ENCODE peak calls at places on chromosomes 1 and 21, in eight cellular contexts. One of them, this sample, is unnamed.

GRCh38 chr1:165162671-165163241 is 193.8 kb downstream of the LMX1A start:
- DNase-seq in upper lobe of left lung: peak; percentile 57
- DNase-seq in ovary: no peak
- DNase-seq in Peyer's patch: no peak
- DNase-seq in transverse colon: no peak
- DNase-seq in stomach: no peak
- DNase-seq in HepG2: peak; percentile 2
- DNase-seq in uterus: no peak
- DNase-seq in this sample: peak; percentile 22

GRCh38 chr1:201346337-201346939 is 31.0 kb downstream of the TNNT2 start:
- DNase-seq in ovary: no peak
- DNase-seq in uterus: no peak
- DNase-seq in upper lobe of left lung: no peak
- DNase-seq in HepG2: peak; percentile 23
- DNase-seq in Peyer's patch: no peak
- DNase-seq in stomach: peak; percentile 57
- DNase-seq in transverse colon: peak; percentile 47
- DNase-seq in this sample: peak; percentile 66

GRCh38 chr1:226865590-226865989 is 4.8 kb upstream of the PSEN2 start:
- DNase-seq in ovary: no peak
- DNase-seq in upper lobe of left lung: no peak
- DNase-seq in uterus: no peak
- DNase-seq in HepG2: no peak
- DNase-seq in Peyer's patch: no peak
- DNase-seq in transverse colon: no peak
- DNase-seq in stomach: no peak
- DNase-seq in this sample: no peak

GRCh38 chr1:29855761-29856160 is 619.4 kb downstream of the PTPRU start:
- DNase-seq in transverse colon: no peak
- DNase-seq in stomach: no peak
- DNase-seq in upper lobe of left lung: no peak
- DNase-seq in Peyer's patch: no peak
- DNase-seq in uterus: no peak
- DNase-seq in ovary: no peak
- DNase-seq in HepG2: no peak
- DNase-seq in this sample: no peak

GRCh38 chr21:27674037-27674436 is 707.1 kb upstream of the ADAMTS5 start:
- DNase-seq in Peyer's patch: no peak
- DNase-seq in ovary: no peak
- DNase-seq in stomach: no peak
- DNase-seq in upper lobe of left lung: no peak
- DNase-seq in transverse colon: no peak
- DNase-seq in HepG2: no peak
- DNase-seq in uterus: no peak
- DNase-seq in this sample: no peak

GRCh38 chr1:202105571-202106339 is 17.0 kb upstream of the GPR37L1 start:
- DNase-seq in ovary: no peak
- DNase-seq in stomach: peak; percentile 83
- DNase-seq in uterus: no peak
- DNase-seq in upper lobe of left lung: no peak
- DNase-seq in Peyer's patch: no peak
- DNase-seq in HepG2: no peak
- DNase-seq in transverse colon: peak; percentile 93
- DNase-seq in this sample: peak; percentile 43

GRCh38 chr1:208603721-208604120 is 359.5 kb upstream of the PLXNA2 start:
- DNase-seq in Peyer's patch: no peak
- DNase-seq in uterus: no peak
- DNase-seq in HepG2: no peak
- DNase-seq in ovary: no peak
- DNase-seq in transverse colon: no peak
- DNase-seq in upper lobe of left lung: no peak
- DNase-seq in stomach: no peak
- DNase-seq in this sample: no peak

GRCh38 chr1:108000620-108001105 is 35.7 kb upstream of the VAV3 start:
- DNase-seq in HepG2: peak; percentile 11
- DNase-seq in transverse colon: no peak
- DNase-seq in upper lobe of left lung: no peak
- DNase-seq in uterus: peak; percentile 15
- DNase-seq in Peyer's patch: no peak
- DNase-seq in ovary: no peak
- DNase-seq in stomach: peak; percentile 64
- DNase-seq in this sample: peak; percentile 22

GRCh38 chr1:151733126-151733525 is 11.8 kb downstream of the RIIAD1 start:
- DNase-seq in uterus: no peak
- DNase-seq in transverse colon: no peak
- DNase-seq in upper lobe of left lung: no peak
- DNase-seq in HepG2: no peak
- DNase-seq in Peyer's patch: no peak
- DNase-seq in stomach: no peak
- DNase-seq in ovary: no peak
- DNase-seq in this sample: no peak

GRCh38 chr1:16122361-16122881 is 33.4 kb downstream of the EPHA2 start:
- DNase-seq in Peyer's patch: no peak
- DNase-seq in HepG2: no peak
- DNase-seq in upper lobe of left lung: no peak
- DNase-seq in ovary: peak; percentile 29
- DNase-seq in uterus: no peak
- DNase-seq in stomach: no peak
- DNase-seq in transverse colon: no peak
- DNase-seq in this sample: no peak

GRCh38 chr1:9996624-9997582 is at the start of gene RBP7:
- DNase-seq in transverse colon: peak; percentile 10
- DNase-seq in upper lobe of left lung: peak; percentile 89
- DNase-seq in ovary: peak; percentile 40
- DNase-seq in uterus: peak; percentile 16
- DNase-seq in Peyer's patch: no peak
- DNase-seq in HepG2: no peak
- DNase-seq in stomach: peak; percentile 26
- DNase-seq in this sample: peak; percentile 17

GRCh38 chr1:59173721-59174120 is 123.2 kb upstream of the FGGY start:
- DNase-seq in stomach: no peak
- DNase-seq in HepG2: no peak
- DNase-seq in ovary: no peak
- DNase-seq in Peyer's patch: no peak
- DNase-seq in upper lobe of left lung: no peak
- DNase-seq in uterus: no peak
- DNase-seq in transverse colon: no peak
- DNase-seq in this sample: no peak

DNA sequence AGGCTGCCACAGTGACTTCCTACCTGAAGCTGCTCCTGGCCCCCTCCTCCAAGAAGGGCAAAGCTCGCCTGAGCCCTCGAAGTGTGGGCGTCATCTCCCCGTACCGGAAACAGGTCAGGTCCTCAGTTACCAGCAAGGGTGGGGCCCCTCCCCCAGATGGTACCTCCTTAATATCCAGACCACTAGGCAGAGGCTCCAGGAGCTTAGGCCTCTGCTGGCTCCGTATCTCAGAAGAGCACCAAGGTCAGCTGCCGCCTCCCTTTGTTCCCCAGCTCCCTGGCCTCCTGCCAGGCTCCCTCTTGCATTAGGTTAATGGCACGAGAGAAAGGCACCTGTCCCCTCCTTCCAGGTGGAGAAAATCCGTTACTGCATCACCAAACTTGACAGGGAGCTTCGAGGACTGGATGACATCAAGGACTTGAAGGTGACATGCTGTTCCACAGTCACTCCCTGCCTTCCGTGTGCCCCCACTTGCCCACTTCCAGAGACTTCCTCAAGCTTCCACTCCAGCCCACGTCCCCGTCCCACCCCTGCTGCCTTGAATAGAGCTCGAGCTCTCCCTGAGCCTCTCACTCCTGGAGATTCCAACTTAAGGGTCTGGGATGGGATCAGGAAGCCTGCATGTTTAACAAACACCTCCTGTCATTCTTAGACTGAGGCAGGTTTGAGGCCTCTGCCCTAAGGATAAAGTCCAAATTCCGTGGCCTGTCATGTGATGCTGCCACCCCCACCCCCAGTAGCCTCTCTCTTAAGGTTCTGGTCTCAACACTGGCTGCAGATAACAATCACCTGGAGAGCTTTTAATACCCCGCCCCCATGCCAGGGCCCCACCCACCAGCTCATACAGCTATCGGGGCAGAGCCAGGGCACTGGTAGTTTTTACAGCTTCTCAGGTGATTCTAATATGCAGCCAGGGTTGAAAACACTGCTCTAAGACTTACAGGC is 8.3 kb downstream of the RHOC start:
- DNase-seq in stomach: peak; percentile 70
- DNase-seq in Peyer's patch: no peak
- DNase-seq in ovary: peak; percentile 68
- DNase-seq in HepG2: peak; percentile 90
- DNase-seq in upper lobe of left lung: no peak
- DNase-seq in uterus: peak; percentile 40
- DNase-seq in transverse colon: peak; percentile 85
- DNase-seq in this sample: peak; percentile 78
- H3K27ac ChIP-seq in stomach: peak overlapping the region; percentile 1
- H3K27ac ChIP-seq in Peyer's patch: peak overlapping the region; percentile 100
- H3K27ac ChIP-seq in ovary: peak overlapping the region; percentile 81
- H3K27ac ChIP-seq in HepG2: peak overlapping the region; percentile 93
- H3K27ac ChIP-seq in upper lobe of left lung: peak overlapping the region; percentile 99
- H3K27ac ChIP-seq in uterus: peak overlapping the region; percentile 97
- H3K27ac ChIP-seq in transverse colon: peak overlapping the region; percentile 99
- H3K27ac ChIP-seq in this sample: peak overlapping the region; percentile 93

GRCh38 chr1:42453386-42453785 is 2.4 kb downstream of the ZMYND12 start:
- DNase-seq in transverse colon: no peak
- DNase-seq in ovary: no peak
- DNase-seq in Peyer's patch: no peak
- DNase-seq in upper lobe of left lung: no peak
- DNase-seq in uterus: no peak
- DNase-seq in HepG2: no peak
- DNase-seq in stomach: no peak
- DNase-seq in this sample: no peak

GRCh38 chr1:42456754-42457089 is 379 bp downstream of the PPCS start:
- DNase-seq in transverse colon: peak; percentile 71
- DNase-seq in upper lobe of left lung: no peak
- DNase-seq in stomach: peak; percentile 63
- DNase-seq in HepG2: peak; percentile 56
- DNase-seq in Peyer's patch: peak; percentile 64
- DNase-seq in ovary: no peak
- DNase-seq in uterus: peak; percentile 37
- DNase-seq in this sample: peak; percentile 65

GRCh38 chr1:42454409-42454808 is 1.4 kb downstream of the ZMYND12 start:
- DNase-seq in uterus: no peak
- DNase-seq in transverse colon: no peak
- DNase-seq in stomach: no peak
- DNase-seq in Peyer's patch: no peak
- DNase-seq in HepG2: no peak
- DNase-seq in ovary: no peak
- DNase-seq in upper lobe of left lung: no peak
- DNase-seq in this sample: no peak

DNA sequence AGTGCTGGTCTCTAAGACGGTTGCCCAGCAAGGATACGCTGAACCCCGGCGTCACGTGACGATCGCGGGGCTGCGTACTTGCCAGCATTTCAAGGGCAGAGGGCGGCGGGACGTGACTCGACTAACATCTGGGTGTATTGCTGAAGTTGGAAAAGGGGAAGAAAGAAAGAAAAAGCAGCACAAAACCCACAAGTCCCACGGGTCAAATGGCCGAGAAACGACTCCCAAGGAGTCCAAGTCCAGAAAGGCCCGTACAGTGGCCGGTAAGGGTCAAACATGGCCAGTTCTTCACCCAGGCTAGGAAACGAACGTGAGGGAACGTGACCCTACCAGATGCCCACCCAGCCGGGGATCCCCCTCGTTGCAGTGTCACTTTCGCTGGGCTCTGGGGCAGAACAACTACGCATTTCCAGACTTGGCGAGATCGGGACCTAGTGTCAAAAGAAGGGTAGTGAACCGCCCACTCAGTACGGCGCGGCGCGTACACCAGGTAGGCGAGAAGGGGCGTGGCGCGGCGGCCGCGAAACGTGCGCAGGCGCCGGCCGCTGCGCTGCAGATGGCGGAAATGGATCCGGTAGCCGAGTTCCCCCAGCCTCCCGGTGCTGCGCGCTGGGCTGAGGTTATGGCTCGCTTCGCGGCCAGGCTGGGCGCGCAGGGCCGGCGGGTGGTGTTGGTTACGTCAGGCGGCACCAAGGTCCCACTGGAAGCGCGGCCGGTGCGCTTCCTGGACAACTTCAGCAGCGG is at the start of the genes PPCS and ZMYND12:
- DNase-seq in Peyer's patch: peak; percentile 91
- DNase-seq in stomach: peak; percentile 93
- DNase-seq in HepG2: peak; percentile 74
- DNase-seq in upper lobe of left lung: peak; percentile 97
- DNase-seq in ovary: peak; percentile 90
- DNase-seq in uterus: peak; percentile 83
- DNase-seq in transverse colon: peak; percentile 90
- DNase-seq in this sample: peak; percentile 94
- TF ChIP-seq POLR2A in Peyer's patch: peak; percentile 81
- TF ChIP-seq POLR2A in stomach: no peak
- TF ChIP-seq POLR2A in HepG2: peak; percentile 84
- TF ChIP-seq POLR2A in upper lobe of left lung: peak; percentile 75
- TF ChIP-seq POLR2A in ovary: peak; percentile 34
- TF ChIP-seq POLR2A in uterus: peak; percentile 36
- TF ChIP-seq POLR2A in transverse colon: peak; percentile 88
- TF ChIP-seq POLR2A in this sample: no peak

GRCh38 chr1:155872527-155872926 is 13.2 kb downstream of the SYT11 start:
- DNase-seq in transverse colon: no peak
- DNase-seq in HepG2: no peak
- DNase-seq in uterus: no peak
- DNase-seq in upper lobe of left lung: no peak
- DNase-seq in Peyer's patch: no peak
- DNase-seq in stomach: no peak
- DNase-seq in ovary: no peak
- DNase-seq in this sample: no peak
- H3K4me3 ChIP-seq in transverse colon: no peak overlapping the region
- H3K4me3 ChIP-seq in HepG2: no peak overlapping the region
- H3K4me3 ChIP-seq in uterus: no peak overlapping the region
- H3K4me3 ChIP-seq in upper lobe of left lung: no peak overlapping the region
- H3K4me3 ChIP-seq in Peyer's patch: no peak overlapping the region
- H3K4me3 ChIP-seq in stomach: no peak overlapping the region
- H3K4me3 ChIP-seq in ovary: no peak overlapping the region
- H3K4me3 ChIP-seq in this sample: no peak overlapping the region

GRCh38 chr1:76010802-76011201 is 63.7 kb upstream of the ST6GALNAC3 start:
- DNase-seq in upper lobe of left lung: no peak
- DNase-seq in transverse colon: no peak
- DNase-seq in uterus: no peak
- DNase-seq in ovary: no peak
- DNase-seq in HepG2: no peak
- DNase-seq in stomach: no peak
- DNase-seq in Peyer's patch: no peak
- DNase-seq in this sample: no peak

GRCh38 chr1:76005755-76006154 is 68.8 kb upstream of the ST6GALNAC3 start:
- DNase-seq in stomach: no peak
- DNase-seq in uterus: no peak
- DNase-seq in HepG2: no peak
- DNase-seq in upper lobe of left lung: no peak
- DNase-seq in transverse colon: no peak
- DNase-seq in ovary: no peak
- DNase-seq in Peyer's patch: no peak
- DNase-seq in this sample: no peak

DNA sequence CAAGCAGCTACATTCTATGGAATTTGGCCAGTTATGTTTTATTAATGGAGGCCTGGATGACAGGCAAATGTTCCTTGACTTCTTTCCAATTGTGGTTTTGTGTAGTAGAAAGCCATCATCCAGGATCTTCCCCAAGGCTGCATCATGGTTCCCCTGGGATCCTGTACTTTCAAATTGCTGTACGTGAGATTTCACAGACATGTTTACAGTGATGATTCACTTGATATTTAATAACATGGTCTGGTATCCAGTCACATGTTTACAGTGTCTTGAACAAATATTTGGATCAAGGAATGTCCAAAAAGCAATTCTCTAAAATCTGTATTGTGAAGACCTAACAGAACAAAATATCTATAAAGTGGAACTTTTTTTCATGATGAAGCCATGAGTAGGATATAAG is 68.3 kb upstream of the ST6GALNAC3 start:
- DNase-seq in stomach: no peak
- DNase-seq in uterus: no peak
- DNase-seq in ovary: no peak
- DNase-seq in transverse colon: no peak
- DNase-seq in Peyer's patch: no peak
- DNase-seq in HepG2: no peak
- DNase-seq in upper lobe of left lung: no peak
- DNase-seq in this sample: no peak
- H3K27ac ChIP-seq in stomach: no peak overlapping the region
- H3K27ac ChIP-seq in uterus: no peak overlapping the region
- H3K27ac ChIP-seq in ovary: no peak overlapping the region
- H3K27ac ChIP-seq in transverse colon: no peak overlapping the region
- H3K27ac ChIP-seq in Peyer's patch: no peak overlapping the region
- H3K27ac ChIP-seq in HepG2: no peak overlapping the region
- H3K27ac ChIP-seq in upper lobe of left lung: no peak overlapping the region
- H3K27ac ChIP-seq in this sample: no peak overlapping the region

This sample was measured in testis.